ENCODE peak calls at places on chromosome 5, in six cellular contexts. Y is prostate gland, L is spleen, E is HL-60, X is sigmoid colon, K is HCT116. B is an unnamed sample.

GRCh38 chr5:117829646-117830045 is 1158.7 kb downstream of the DTWD2 start:
- DNase-seq in K (no peak), Y (no peak), L (no peak), E (no peak), X (no peak), B (no peak)

GRCh38 chr5:78331523-78332080 is 28.8 kb upstream of the SCAMP1 start:
- DNase-seq in E (no peak), L (no peak), Y (no peak), K (no peak), X (no peak), B (no peak)

GRCh38 chr5:142046191-142046590 is 33.4 kb upstream of the GNPDA1 start:
- DNase-seq in E (no peak), Y (no peak), L (no peak), X (no peak), K (no peak), B (no peak)

GRCh38 chr5:50606179-50606578 is 60.3 kb upstream of the PARP8 start:
- DNase-seq in X (no peak), K (no peak), L (no peak), Y (no peak), E (no peak), B (no peak)

GRCh38 chr5:157266286-157267007 is 524 bp downstream of the CYFIP2 start:
- DNase-seq in K (no peak), L (peak; percentile 94), X (no peak), E (no peak), Y (no peak), B (peak; percentile 43)

GRCh38 chr5:141877478-141878185 is 578 bp downstream of the PCDH1 start:
- DNase-seq in E (no peak), K (no peak), L (peak; percentile 78), Y (peak; percentile 33), X (no peak), B (no peak)

GRCh38 chr5:145859451-145859850 is 13.4 kb downstream of the GRXCR2 start:
- DNase-seq in X (no peak), Y (no peak), E (no peak), K (no peak), L (no peak), B (no peak)

GRCh38 chr5:173743641-173744343 is 127.3 kb upstream of the BOD1 start:
- DNase-seq in E (no peak), Y (no peak), L (no peak), X (no peak), K (no peak), B (no peak)

GRCh38 chr5:161420526-161420925 is 126.0 kb downstream of the GABRB2 start:
- DNase-seq in L (no peak), X (no peak), Y (no peak), K (no peak), E (no peak), B (no peak)

GRCh38 chr5:161382702-161383101 is 163.8 kb downstream of the GABRB2 start:
- DNase-seq in L (no peak), Y (no peak), E (no peak), X (no peak), K (no peak), B (no peak)

GRCh38 chr5:175133185-175133584 is 310.8 kb downstream of the DRD1 start:
- DNase-seq in L (no peak), E (no peak), K (no peak), Y (no peak), X (no peak), B (no peak)

GRCh38 chr5:74240783-74241750 is 399.5 kb downstream of the ENC1 start:
- DNase-seq in E (peak; percentile 48), Y (peak; percentile 44), X (no peak), L (no peak), K (no peak), B (no peak)

GRCh38 chr5:43981556-43981955 is 378.6 kb downstream of the NNT start:
- DNase-seq in E (no peak), L (no peak), K (no peak), Y (no peak), X (no peak), B (no peak)

GRCh38 chr5:113546711-113547159 is 33.2 kb downstream of the YTHDC2 start:
- DNase-seq in E (no peak), X (no peak), L (no peak), K (no peak), Y (no peak), B (no peak)

GRCh38 chr5:151078490-151079262 is 2.2 kb downstream of the TNIP1 start:
- DNase-seq in E (no peak), K (no peak), L (peak; percentile 90), X (no peak), Y (no peak), B (peak; percentile 69)

GRCh38 chr5:72160299-72160698 is 53.0 kb downstream of the MAP1B start:
- DNase-seq in Y (no peak), E (no peak), K (no peak), X (no peak), L (no peak), B (no peak)

GRCh38 chr5:80255425-80255751 is 460 bp downstream of the SERINC5 start:
- DNase-seq in K (no peak), Y (peak; percentile 36), E (no peak), X (peak; percentile 88), L (no peak), B (no peak)

GRCh38 chr5:159422371-159422770 is 92.1 kb upstream of the IL12B start:
- DNase-seq in Y (no peak), E (no peak), L (no peak), K (no peak), X (no peak), B (no peak)

GRCh38 chr5:133983674-133984073 is 15.2 kb upstream of the C5orf15 start:
- DNase-seq in E (no peak), L (no peak), X (no peak), Y (no peak), K (no peak), B (no peak)

GRCh38 chr5:180153991-180154390 is 55.0 kb downstream of the RASGEF1C start:
- DNase-seq in Y (no peak), K (no peak), X (peak; percentile 30), L (no peak), E (no peak), B (no peak)

GRCh38 chr5:1319436-1320343 is 24.8 kb upstream of the TERT start:
- DNase-seq in X (peak; percentile 47), Y (no peak), L (peak; percentile 71), E (no peak), K (no peak), B (peak; percentile 6)

GRCh38 chr5:33968133-33969005 is 16.1 kb downstream of the SLC45A2 start:
- DNase-seq in Y (no peak), K (no peak), E (no peak), L (no peak), X (no peak), B (no peak)

GRCh38 chr5:147578228-147579024 is 68.6 kb upstream of the DPYSL3 start:
- DNase-seq in L (no peak), K (peak; percentile 41), Y (no peak), X (no peak), E (peak; percentile 2), B (no peak)

GRCh38 chr5:124841829-124842712 is 95.6 kb upstream of the ZNF608 start:
- DNase-seq in L (no peak), Y (peak; percentile 31), E (no peak), K (no peak), X (no peak), B (no peak)

GRCh38 chr5:65034782-65035181 is 266.1 kb downstream of the CWC27 start:
- DNase-seq in E (no peak), K (no peak), L (peak; percentile 84), X (peak; percentile 68), Y (no peak), B (peak; percentile 14)

GRCh38 chr5:102196481-102196880 is 99.6 kb downstream of the SLCO4C1 start:
- DNase-seq in K (no peak), X (peak; percentile 25), L (no peak), E (no peak), Y (no peak), B (no peak)

GRCh38 chr5:17992296-17992695 is 358.0 kb downstream of the TAF11L14 start:
- DNase-seq in E (no peak), X (no peak), L (no peak), K (no peak), Y (no peak), B (no peak)

GRCh38 chr5:138468133-138468965 is 3.1 kb downstream of the EGR1 start:
- DNase-seq in Y (no peak), L (no peak), X (no peak), K (peak; percentile 35), E (peak; percentile 27), B (no peak)

GRCh38 chr5:138466900-138467710 is 1.8 kb downstream of the EGR1 start:
- DNase-seq in Y (no peak), X (no peak), K (no peak), E (no peak), L (peak; percentile 82), B (no peak)

GRCh38 chr5:138468966-138469539 is 3.8 kb downstream of the EGR1 start:
- DNase-seq in E (no peak), X (no peak), L (no peak), K (peak; percentile 78), Y (no peak), B (no peak)

GRCh38 chr5:138466058-138466899 is 1.0 kb downstream of the EGR1 start:
- DNase-seq in Y (peak; percentile 42), E (no peak), L (peak; percentile 85), K (no peak), X (no peak), B (no peak)

DNA sequence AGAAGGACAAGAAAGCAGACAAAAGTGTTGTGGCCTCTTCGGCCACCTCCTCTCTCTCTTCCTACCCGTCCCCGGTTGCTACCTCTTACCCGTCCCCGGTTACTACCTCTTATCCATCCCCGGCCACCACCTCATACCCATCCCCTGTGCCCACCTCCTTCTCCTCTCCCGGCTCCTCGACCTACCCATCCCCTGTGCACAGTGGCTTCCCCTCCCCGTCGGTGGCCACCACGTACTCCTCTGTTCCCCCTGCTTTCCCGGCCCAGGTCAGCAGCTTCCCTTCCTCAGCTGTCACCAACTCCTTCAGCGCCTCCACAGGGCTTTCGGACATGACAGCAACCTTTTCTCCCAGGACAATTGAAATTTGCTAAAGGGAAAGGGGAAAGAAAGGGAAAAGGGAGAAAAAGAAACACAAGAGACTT is 2.4 kb downstream of the EGR1 start:
- DNase-seq in Y (no peak), L (peak; percentile 76), E (no peak), X (no peak), K (no peak), B (no peak)
- TF ChIP-seq POLR2AphosphoS5 in Y (no peak), L (no peak), E (no peak), X (no peak), K (peak; percentile 75), B (peak; percentile 86)

DNA sequence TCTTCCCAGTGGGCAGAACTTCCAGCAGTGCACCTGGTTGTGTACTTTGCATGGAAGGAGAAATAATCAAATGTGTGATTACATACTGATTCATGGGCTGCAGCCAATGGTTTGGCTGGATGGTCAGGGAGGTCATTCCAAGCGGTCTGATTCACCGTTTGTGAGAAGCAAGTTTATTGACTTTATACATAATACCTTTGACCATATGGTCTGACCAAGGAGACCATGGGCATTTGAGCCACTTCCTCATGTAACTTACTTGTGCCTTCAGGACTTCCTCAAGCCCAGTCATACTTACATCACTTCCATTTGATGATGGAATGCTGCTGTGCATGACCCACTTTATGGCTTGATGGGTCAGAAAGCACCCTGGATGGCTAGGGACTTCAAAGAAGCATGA is 41.1 kb downstream of the DAP start:
- DNase-seq in L (no peak), E (no peak), K (peak; percentile 86), X (no peak), Y (no peak), B (no peak)
- TF ChIP-seq POLR2AphosphoS5 in L (no peak), E (no peak), K (peak; percentile 34), X (no peak), Y (no peak), B (no peak)

GRCh38 chr5:10329808-10330481 is 22.2 kb upstream of the CMBL start:
- DNase-seq in X (peak; percentile 80), Y (no peak), K (no peak), E (no peak), L (no peak), B (no peak)
- TF ChIP-seq POLR2AphosphoS5 in X (peak; percentile 68), Y (no peak), K (no peak), E (no peak), L (no peak), B (no peak)

GRCh38 chr5:177427211-177427822 is 841 bp downstream of the GRK6 start:
- DNase-seq in E (no peak), X (no peak), Y (peak; percentile 29), L (peak; percentile 82), K (no peak), B (no peak)
- TF ChIP-seq POLR2AphosphoS5 in E (no peak), X (no peak), Y (no peak), L (no peak), K (peak; percentile 35), B (no peak)